ENCODE peak calls at places on chromosomes 1 and 21, in seven cellular contexts. A is AG04450; P is GM13977; K is KBM-7; V is CD8-positive, alpha-beta T cell; S is H7; O is stimulated activated CD8-positive, alpha-beta memory T cell treated with anti-CD3 and anti-CD28 coated beads, Interleukin-7, amount 100 ng/mL, for 1 hour. Y is an unnamed sample.

GRCh38 chr1:110421159-110421777 is 13.8 kb upstream of the LAMTOR5 start:
- DNase-seq in S (no peak), O (no peak), A (no peak), V (no peak), P (no peak), K (peak; percentile 43), Y (no peak)

GRCh38 chr1:12439083-12439482 is 178.9 kb downstream of the DHRS3 start:
- DNase-seq in V (no peak), S (no peak), A (no peak), O (no peak), P (no peak), K (no peak), Y (no peak)

GRCh38 chr21:46154955-46155513 is 345 bp downstream of the FTCD start:
- DNase-seq in K (no peak), V (peak; percentile 5), A (no peak), S (peak; percentile 43), O (no peak), P (no peak), Y (no peak)

GRCh38 chr1:159000070-159000409 is 9.7 kb upstream of the IFI16 start:
- DNase-seq in S (no peak), A (no peak), P (no peak), K (no peak), O (no peak), V (no peak), Y (no peak)

GRCh38 chr1:212118167-212118871 is 82.8 kb downstream of the DTL start:
- DNase-seq in S (no peak), A (no peak), K (no peak), P (no peak), V (no peak), O (no peak), Y (no peak)

GRCh38 chr1:31421404-31422040 is 8.5 kb downstream of the SERINC2 start:
- DNase-seq in P (no peak), A (no peak), O (no peak), S (peak; percentile 77), K (peak; percentile 76), V (no peak), Y (no peak)

GRCh38 chr1:29004288-29004687 is 89.9 kb downstream of the EPB41 start:
- DNase-seq in P (no peak), K (no peak), O (no peak), V (no peak), A (no peak), S (no peak), Y (no peak)

GRCh38 chr1:183209533-183210158 is 23.6 kb downstream of the LAMC2 start:
- DNase-seq in A (no peak), S (no peak), P (peak; percentile 62), K (no peak), O (no peak), V (no peak), Y (no peak)

GRCh38 chr21:45506241-45506817 is 35.9 kb downstream of the SLC19A1 start:
- DNase-seq in S (no peak), P (no peak), V (peak; percentile 8), K (no peak), O (no peak), A (no peak), Y (no peak)

GRCh38 chr1:161032409-161032808 is 6.4 kb downstream of the TSTD1 start:
- DNase-seq in O (no peak), K (no peak), V (no peak), P (no peak), S (no peak), A (no peak), Y (no peak)

GRCh38 chr1:23801338-23801748 is 789 bp upstream of the GALE start:
- DNase-seq in K (no peak), P (no peak), A (no peak), S (peak; percentile 80), O (no peak), V (no peak), Y (no peak)

GRCh38 chr1:18639335-18640055 is 8.8 kb downstream of the PAX7 start:
- DNase-seq in S (peak; percentile 75), P (no peak), V (no peak), O (no peak), K (no peak), A (no peak), Y (no peak)

GRCh38 chr1:203569490-203570318 is 56.9 kb upstream of the ATP2B4 start:
- DNase-seq in P (no peak), S (no peak), K (no peak), V (no peak), O (no peak), A (no peak), Y (no peak)

GRCh38 chr1:7483634-7484383 is 287.3 kb upstream of the VAMP3 start:
- DNase-seq in O (no peak), A (no peak), V (no peak), K (no peak), S (no peak), P (no peak), Y (no peak)

GRCh38 chr1:165424454-165425283 is 20.3 kb downstream of the RXRG start:
- DNase-seq in P (no peak), O (no peak), S (no peak), K (peak; percentile 3), A (no peak), V (no peak), Y (no peak)

GRCh38 chr1:64472805-64473204 is 2.9 kb downstream of the CACHD1 start:
- DNase-seq in S (peak; percentile 80), A (no peak), V (no peak), P (no peak), K (no peak), O (no peak), Y (no peak)

GRCh38 chr1:247358920-247359319 is 27.3 kb upstream of the ZNF496 start:
- DNase-seq in P (no peak), A (no peak), S (no peak), V (no peak), K (no peak), O (no peak), Y (no peak)

GRCh38 chr1:87686671-87687070 is 358.0 kb downstream of the LMO4 start:
- DNase-seq in A (no peak), K (no peak), O (no peak), P (no peak), S (no peak), V (no peak), Y (no peak)

GRCh38 chr1:94015489-94015817 is 105.5 kb downstream of the ABCA4 start:
- DNase-seq in V (no peak), S (no peak), O (no peak), A (no peak), K (no peak), P (no peak), Y (no peak)

GRCh38 chr1:42934111-42934510 is 24.6 kb downstream of the SLC2A1 start:
- DNase-seq in V (no peak), O (no peak), S (peak; percentile 13), K (no peak), P (no peak), A (no peak), Y (no peak)

GRCh38 chr1:205680073-205680851 is at the start of gene SLC45A3:
- DNase-seq in P (peak; percentile 65), A (no peak), V (peak; percentile 37), K (no peak), S (peak; percentile 96), O (no peak), Y (no peak)

GRCh38 chr1:32797456-32797855 is 19.7 kb downstream of the YARS1 start:
- DNase-seq in A (no peak), S (no peak), P (no peak), O (no peak), K (no peak), V (no peak), Y (no peak)

GRCh38 chr1:16371725-16372124 is 4.7 kb downstream of the SZRD1 start:
- DNase-seq in K (peak; percentile 50), S (no peak), A (no peak), V (no peak), O (no peak), P (no peak), Y (no peak)